ENCODE peak calls at places on chromosomes 16 and 17, in four cellular contexts. V is GM12891, A is spleen, W is H1. R is an unnamed sample.

GRCh38 chr16:83552193-83552592 is 255.6 kb upstream of the HSBP1 start:
- DNase-seq in A (no peak), V (no peak), W (no peak), R (no peak)

GRCh38 chr17:67442787-67443624 is 65.9 kb downstream of the PITPNC1 start:
- DNase-seq in W (no peak), A (no peak), V (no peak), R (no peak)

GRCh38 chr17:14305785-14306496 is 5.1 kb downstream of the HS3ST3B1 start:
- DNase-seq in A (no peak), V (no peak), W (no peak), R (no peak)

GRCh38 chr17:57090560-57091185 is 5.6 kb downstream of the AKAP1 start:
- DNase-seq in A (no peak), V (no peak), W (no peak), R (no peak)

GRCh38 chr16:83517398-83517797 is 290.4 kb upstream of the HSBP1 start:
- DNase-seq in A (no peak), V (no peak), W (no peak), R (no peak)

GRCh38 chr16:20102521-20102920 is 28.8 kb upstream of the GPR139 start:
- DNase-seq in V (no peak), W (no peak), A (no peak), R (no peak)

GRCh38 chr16:20271893-20272292 is 55.4 kb downstream of the GP2 start:
- DNase-seq in A (no peak), W (no peak), V (no peak), R (no peak)

GRCh38 chr17:28749516-28750177 is 5.8 kb downstream of the TRAF4 start:
- DNase-seq in W (no peak), A (peak), V (no peak), R (no peak)

GRCh38 chr16:23424292-23424958 is 28.6 kb downstream of the COG7 start:
- DNase-seq in V (no peak), A (no peak), W (no peak), R (no peak)

GRCh38 chr17:50055055-50055425 is 870 bp upstream of the ITGA3 start:
- DNase-seq in V (no peak), A (no peak), W (peak), R (no peak)

GRCh38 chr17:31522284-31522931 is 130.9 kb downstream of the RAB11FIP4 start:
- DNase-seq in W (no peak), A (peak), V (no peak), R (no peak)

GRCh38 chr17:1149869-1150268 is 29.9 kb downstream of the ABR start:
- DNase-seq in V (no peak), A (no peak), W (no peak), R (no peak)

GRCh38 chr17:56809820-56810179 is 23.9 kb downstream of the C17orf67 start:
- DNase-seq in A (no peak), W (no peak), V (no peak), R (no peak)

GRCh38 chr17:75442168-75443103 is 14.0 kb upstream of the TMEM94 start:
- DNase-seq in W (no peak), V (no peak), A (no peak), R (no peak)

GRCh38 chr17:14762736-14763479 is 462.0 kb downstream of the HS3ST3B1 start:
- DNase-seq in V (no peak), A (no peak), W (no peak), R (no peak)

GRCh38 chr16:13110124-13110796 is 208.9 kb downstream of the SHISA9 start:
- DNase-seq in W (no peak), A (no peak), V (no peak), R (no peak)

GRCh38 chr17:30210366-30210765 is 25.1 kb downstream of the SLC6A4 start:
- DNase-seq in V (no peak), W (no peak), A (peak), R (no peak)

GRCh38 chr17:10631048-10631700 is 25.9 kb downstream of the MYH3 start:
- DNase-seq in A (peak), V (peak), W (peak), R (no peak)

GRCh38 chr17:19753049-19753444 is 4.9 kb upstream of the ALDH3A1 start:
- DNase-seq in W (no peak), V (no peak), A (peak), R (no peak)

GRCh38 chr17:71664867-71665266 is 456.0 kb upstream of the SOX9 start:
- DNase-seq in W (no peak), A (no peak), V (no peak), R (no peak)

GRCh38 chr17:62150471-62150870 is 85.4 kb upstream of the MED13 start:
- DNase-seq in A (no peak), W (no peak), V (no peak), R (no peak)

GRCh38 chr16:54228325-54228724 is 58.3 kb downstream of the IRX3 start:
- DNase-seq in W (no peak), V (no peak), A (no peak), R (no peak)

GRCh38 chr17:42617956-42618431 is 8.5 kb downstream of the TUBG1 start:
- DNase-seq in W (peak), V (no peak), A (no peak), R (peak)

GRCh38 chr16:85605912-85606841 is 6.9 kb upstream of the GSE1 start:
- DNase-seq in V (no peak), A (no peak), W (peak), R (no peak)

DNA sequence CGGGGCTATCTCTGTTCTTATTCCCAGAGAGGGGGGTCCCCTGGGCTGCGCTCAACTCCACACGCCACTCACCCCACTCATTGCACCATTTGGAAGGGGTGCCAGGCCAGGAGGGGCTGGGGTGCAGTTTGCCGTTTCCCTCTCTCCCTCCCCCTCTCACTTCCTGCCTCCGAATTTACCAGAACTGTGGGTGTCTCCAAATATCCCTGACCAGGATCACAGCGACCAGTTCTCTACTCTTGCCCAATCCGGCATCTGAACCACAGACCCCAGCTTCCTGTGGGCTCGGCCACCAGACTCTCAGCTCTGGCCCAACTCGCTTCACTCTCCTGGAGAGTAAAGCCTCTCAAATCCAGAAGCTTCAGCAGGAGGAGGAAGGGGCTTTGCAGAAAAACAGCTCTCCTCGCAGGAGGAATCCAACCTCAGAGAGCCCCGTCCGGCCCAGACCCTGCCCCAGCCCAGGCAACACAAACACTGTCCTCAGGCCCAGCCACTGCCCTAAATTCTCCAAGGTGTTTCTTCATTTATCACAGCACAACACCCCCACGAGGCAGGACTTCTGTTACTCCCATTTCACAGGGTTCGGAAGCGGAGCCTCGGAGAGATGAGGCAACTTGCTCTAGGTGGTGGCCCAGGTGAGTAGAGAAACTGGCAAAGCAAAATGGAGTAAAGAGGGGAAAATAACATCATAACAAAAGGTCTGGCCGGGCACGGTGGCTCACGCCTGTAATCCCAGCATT is 423 bp upstream of the ASGR2 start:
- DNase-seq in A (peak), W (no peak), V (no peak), R (no peak)
- TF ChIP-seq POLR2A in A (no peak), W (no peak), V (no peak), R (no peak)

GRCh38 chr17:7186241-7186640 is 7.1 kb upstream of the ASGR1 start:
- DNase-seq in V (no peak), W (no peak), A (no peak), R (peak)

GRCh38 chr17:7179317-7180254 is at the start of gene ASGR1:
- DNase-seq in W (no peak), A (no peak), V (no peak), R (no peak)

GRCh38 chr17:7183433-7184090 is 4.4 kb upstream of the ASGR1 start:
- DNase-seq in A (no peak), W (no peak), V (no peak), R (no peak)

GRCh38 chr17:7184647-7185046 is 5.5 kb upstream of the ASGR1 start:
- DNase-seq in W (no peak), V (no peak), A (no peak), R (no peak)

GRCh38 chr17:7184091-7184488 is 4.9 kb upstream of the ASGR1 start:
- DNase-seq in V (no peak), A (no peak), W (no peak), R (no peak)
- TF ChIP-seq POLR2AphosphoS5 in V (no peak), A (no peak), W (no peak), R (no peak)

DNA sequence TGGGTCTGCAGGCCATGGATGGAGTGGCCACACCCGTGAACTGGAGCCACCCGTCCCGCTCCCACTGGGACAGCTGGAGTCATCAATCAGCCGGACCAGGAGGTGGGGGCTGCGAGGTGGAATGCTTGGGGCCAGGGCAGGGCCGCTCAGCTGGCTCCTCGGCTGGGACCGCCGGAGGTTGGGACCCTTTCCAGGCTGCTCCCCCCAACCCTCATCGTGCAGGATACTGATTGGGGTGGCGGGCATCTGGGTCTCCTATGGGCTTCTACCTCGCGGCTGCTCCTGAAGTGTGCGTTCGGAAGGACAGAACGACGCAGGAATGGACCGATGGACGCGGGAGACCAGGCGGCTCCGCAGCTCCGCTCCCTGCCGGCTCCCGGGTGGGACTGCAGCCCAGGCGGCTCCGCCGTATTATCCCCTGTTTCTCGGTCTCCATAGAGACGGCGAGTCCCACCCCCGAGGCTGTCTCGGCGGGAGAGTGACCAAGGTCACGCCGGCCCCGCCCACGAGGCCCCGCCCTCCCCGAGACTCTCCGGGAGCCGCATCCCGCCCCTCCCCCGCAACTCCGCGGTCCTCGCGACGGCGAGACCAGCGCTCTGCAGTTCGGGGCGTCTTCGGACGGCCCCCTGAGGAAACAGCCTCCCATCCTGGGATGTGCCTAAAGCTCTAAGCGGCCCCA is at the start of gene TPPP3:
- DNase-seq in V (no peak), A (peak), W (peak), R (no peak)
- TF ChIP-seq POLR2A in V (no peak), A (no peak), W (no peak), R (no peak)

DNA sequence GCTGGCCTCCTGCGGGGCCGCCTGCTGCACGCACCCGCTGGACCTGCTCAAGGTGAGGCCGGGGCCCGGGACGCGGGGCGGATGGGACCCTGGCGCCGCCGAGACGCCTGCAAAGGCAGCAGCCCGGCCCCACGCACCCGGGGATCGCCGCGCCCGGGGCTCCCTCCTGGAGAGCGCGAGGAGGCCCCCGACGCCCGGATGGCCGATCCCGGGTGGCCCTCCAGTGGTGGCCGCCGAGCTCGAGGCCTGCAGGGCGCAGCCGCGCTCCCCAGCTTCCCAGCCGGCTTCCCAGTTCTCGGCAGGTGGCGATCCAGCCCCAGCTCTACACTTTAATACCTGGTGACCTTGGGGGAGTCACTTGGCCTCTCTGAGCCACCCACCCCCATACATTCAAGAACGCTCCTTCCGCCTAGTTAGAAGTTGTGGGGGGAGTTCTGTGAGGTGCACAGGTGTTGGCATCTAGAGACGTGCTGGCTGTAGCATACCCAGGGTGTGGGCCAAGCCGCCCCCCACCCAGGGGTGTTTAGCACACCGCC is 452 bp downstream of the SLC25A10 start:
- DNase-seq in V (peak), A (no peak), W (no peak), R (peak)
- TF ChIP-seq POLR2AphosphoS5 in V (peak), A (no peak), W (peak), R (no peak)

GRCh38 chr17:39462644-39463375 is 1.5 kb downstream of the CDK12 start:
- DNase-seq in V (no peak), W (peak), A (peak), R (no peak)

GRCh38 chr17:39461911-39462641 is 790 bp downstream of the CDK12 start:
- DNase-seq in A (no peak), V (no peak), W (peak), R (no peak)

GRCh38 chr17:39455919-39456318 is 4.9 kb upstream of the MED1 start:
- DNase-seq in V (no peak), A (no peak), W (no peak), R (no peak)

GRCh38 chr17:39461113-39461910 is at the start of gene CDK12:
- DNase-seq in V (peak), A (peak), W (peak), R (peak)
- TF ChIP-seq POLR2A in V (peak), A (peak), W (peak), R (peak)

GRCh38 chr16:2483160-2483559 is 8.2 kb downstream of the TBC1D24 start:
- DNase-seq in V (no peak), W (no peak), A (no peak), R (no peak)

GRCh38 chr16:2481676-2482075 is 6.7 kb downstream of the TBC1D24 start:
- DNase-seq in V (no peak), A (no peak), W (no peak), R (no peak)

GRCh38 chr16:2483939-2484897 is 9.3 kb downstream of the TBC1D24 start:
- DNase-seq in V (no peak), W (no peak), A (no peak), R (no peak)

GRCh38 chr16:2480948-2481347 is 6.0 kb downstream of the TBC1D24 start:
- DNase-seq in W (no peak), V (no peak), A (no peak), R (no peak)

DNA sequence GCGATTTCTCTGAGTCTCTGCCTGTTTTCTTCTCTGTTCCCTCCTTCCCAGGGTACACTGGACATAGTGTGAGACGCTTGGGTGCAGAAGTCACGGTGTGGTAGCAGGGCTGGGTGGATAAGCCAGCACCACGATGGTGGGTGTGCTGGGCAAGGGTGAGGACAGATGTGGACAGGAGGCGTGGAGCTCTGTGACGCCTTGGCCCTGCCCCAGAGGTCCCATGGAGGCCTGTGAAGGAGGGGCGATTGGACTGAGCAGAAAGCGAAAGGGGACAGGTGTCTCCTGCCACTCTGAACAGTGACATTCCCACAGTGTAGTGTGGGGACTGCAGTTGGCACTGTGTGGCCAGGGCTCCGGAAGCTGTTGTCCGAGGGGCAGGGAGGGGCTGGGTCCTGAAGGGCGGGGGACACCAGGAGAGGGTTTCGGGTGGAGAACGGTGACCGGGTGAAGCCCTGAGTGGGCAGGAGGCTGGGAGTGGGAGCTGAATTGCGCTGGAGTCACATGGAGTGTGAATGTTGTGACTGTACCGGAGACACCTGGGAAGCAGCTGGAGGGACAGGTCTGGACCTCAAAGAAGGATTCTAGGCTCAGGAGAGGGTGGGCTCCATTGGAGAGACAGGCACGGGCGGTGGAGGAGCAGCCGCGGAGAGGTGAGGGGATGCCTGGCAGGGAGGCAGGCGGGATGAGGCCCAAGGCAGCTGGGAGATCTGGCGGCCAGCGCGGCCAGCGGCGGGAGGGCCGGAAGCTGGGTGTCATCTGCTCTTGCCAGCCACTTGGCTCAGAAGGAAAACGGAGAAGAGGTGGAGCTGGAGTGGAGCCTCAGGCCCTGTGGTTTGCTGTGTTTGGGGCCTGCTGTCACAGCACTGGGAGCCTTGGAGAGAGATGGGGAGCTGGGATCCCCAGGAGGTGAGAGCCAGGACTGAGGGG is 7.5 kb downstream of the TBC1D24 start:
- DNase-seq in A (no peak), W (no peak), V (no peak), R (no peak)
- TF ChIP-seq POLR2AphosphoS5 in A (peak), W (no peak), V (no peak), R (no peak)

GRCh38 chr16:3086596-3087242 is 12.4 kb downstream of the ZSCAN10 start:
- DNase-seq in A (no peak), W (no peak), V (no peak), R (no peak)

GRCh38 chr16:3087836-3088235 is 11.3 kb downstream of the ZSCAN10 start:
- DNase-seq in W (no peak), V (no peak), A (peak), R (no peak)

GRCh38 chr16:3088450-3088849 is 10.6 kb downstream of the ZSCAN10 start:
- DNase-seq in V (no peak), W (no peak), A (peak), R (no peak)

GRCh38 chr16:3085868-3086595 is 13.1 kb downstream of the ZSCAN10 start:
- DNase-seq in W (no peak), V (no peak), A (peak), R (no peak)

GRCh38 chr16:3087243-3087791 is 11.8 kb downstream of the ZSCAN10 start:
- DNase-seq in A (peak), V (no peak), W (no peak), R (no peak)
- TF ChIP-seq POLR2A in A (no peak), V (no peak), W (no peak), R (no peak)

GRCh38 chr17:17827826-17828621 is 8.8 kb downstream of the SREBF1 start:
- DNase-seq in A (no peak), W (no peak), V (no peak), R (no peak)
- TF ChIP-seq POLR2AphosphoS5 in A (no peak), W (no peak), V (no peak), R (no peak)

R was measured in GM12892.